ENCODE peak calls at places on chromosomes 4 and X, in six cellular contexts. J is K562, X is H1, H is SK-N-SH, L is GM12878, N is HepG2. Z is an unnamed sample.

GRCh38 chrX:124346064-124346876 is at the start of gene SH2D1A:
- DNase-seq in J (peak; percentile 56), H (no peak), L (no peak), N (no peak), X (no peak), Z (peak; percentile 3)

GRCh38 chrX:40651620-40652223 is 4.4 kb upstream of the CXorf38 start:
- DNase-seq in X (peak; percentile 53), L (no peak), H (peak; percentile 48), N (peak; percentile 52), J (peak; percentile 75), Z (peak; percentile 64)

GRCh38 chr4:14568356-14568755 is 433.9 kb upstream of the CPEB2 start:
- DNase-seq in L (no peak), X (no peak), N (no peak), J (no peak), H (no peak), Z (no peak)

GRCh38 chrX:1657367-1658082 is 42.7 kb downstream of the ASMT start:
- DNase-seq in N (no peak), H (no peak), L (peak; percentile 62), X (no peak), J (no peak), Z (peak; percentile 64)

GRCh38 chrX:115625577-115626301 is 64.8 kb downstream of the PLS3 start:
- DNase-seq in N (no peak), L (no peak), H (no peak), J (no peak), X (no peak), Z (no peak)

GRCh38 chrX:43559643-43560042 is 96.5 kb upstream of the MAOA start:
- DNase-seq in N (peak; percentile 39), H (peak; percentile 39), L (no peak), J (peak; percentile 20), X (peak; percentile 53), Z (no peak)

GRCh38 chr4:81621490-81621889 is 149.8 kb upstream of the RASGEF1B start:
- DNase-seq in N (no peak), L (no peak), J (no peak), X (no peak), H (no peak), Z (no peak)

GRCh38 chr4:38860788-38861424 is 4.3 kb upstream of the TLR6 start:
- DNase-seq in N (peak; percentile 66), X (peak; percentile 72), H (peak; percentile 47), L (peak; percentile 41), J (peak; percentile 86), Z (peak; percentile 65)

GRCh38 chrX:153305941-153306464 is 15.6 kb downstream of the PNMA6F start:
- DNase-seq in L (no peak), N (no peak), H (no peak), J (no peak), X (no peak), Z (no peak)

GRCh38 chrX:53317365-53318069 is 36.1 kb upstream of the IQSEC2 start:
- DNase-seq in H (peak; percentile 87), J (peak; percentile 74), L (no peak), N (peak; percentile 13), X (peak; percentile 82), Z (no peak)

GRCh38 chr4:182192511-182193181 is 50.6 kb upstream of the TENM3 start:
- DNase-seq in H (no peak), J (no peak), L (no peak), X (no peak), N (no peak), Z (no peak)

GRCh38 chrX:21657318-21658151 is 595 bp downstream of the KLHL34 start:
- DNase-seq in J (no peak), X (no peak), N (no peak), H (no peak), L (no peak), Z (no peak)

GRCh38 chrX:23732704-23733103 is 10.4 kb downstream of the ACOT9 start:
- DNase-seq in H (no peak), N (no peak), X (no peak), J (no peak), L (peak; percentile 65), Z (no peak)

GRCh38 chr4:98338761-98339438 is 77.7 kb downstream of the RAP1GDS1 start:
- DNase-seq in X (no peak), L (no peak), J (no peak), N (no peak), H (no peak), Z (no peak)

GRCh38 chr4:43274376-43274775 is 381.9 kb downstream of the GRXCR1 start:
- DNase-seq in X (no peak), N (no peak), H (no peak), L (no peak), J (no peak), Z (no peak)

GRCh38 chr4:173420324-173420752 is 21.4 kb upstream of the SCRG1 start:
- DNase-seq in X (no peak), J (peak; percentile 21), N (peak; percentile 8), H (peak; percentile 34), L (no peak), Z (no peak)

GRCh38 chr4:159016527-159017137 is 86.2 kb upstream of the RAPGEF2 start:
- DNase-seq in N (peak; percentile 53), L (peak; percentile 56), X (peak; percentile 66), J (peak; percentile 70), H (peak; percentile 15), Z (no peak)

GRCh38 chr4:124862261-124862660 is 149.7 kb upstream of the ANKRD50 start:
- DNase-seq in X (no peak), L (no peak), J (no peak), H (no peak), N (no peak), Z (no peak)

GRCh38 chr4:81290818-81291217 is 75.8 kb upstream of the PRKG2 start:
- DNase-seq in N (no peak), L (no peak), J (no peak), X (no peak), H (no peak), Z (no peak)

GRCh38 chr4:133776961-133777360 is 424.6 kb downstream of the PABPC4L start:
- DNase-seq in X (no peak), H (no peak), L (no peak), J (no peak), N (no peak), Z (no peak)

GRCh38 chrX:41406211-41406610 is 40.9 kb upstream of the NYX start:
- DNase-seq in N (no peak), H (no peak), X (no peak), J (no peak), L (no peak), Z (no peak)

DNA sequence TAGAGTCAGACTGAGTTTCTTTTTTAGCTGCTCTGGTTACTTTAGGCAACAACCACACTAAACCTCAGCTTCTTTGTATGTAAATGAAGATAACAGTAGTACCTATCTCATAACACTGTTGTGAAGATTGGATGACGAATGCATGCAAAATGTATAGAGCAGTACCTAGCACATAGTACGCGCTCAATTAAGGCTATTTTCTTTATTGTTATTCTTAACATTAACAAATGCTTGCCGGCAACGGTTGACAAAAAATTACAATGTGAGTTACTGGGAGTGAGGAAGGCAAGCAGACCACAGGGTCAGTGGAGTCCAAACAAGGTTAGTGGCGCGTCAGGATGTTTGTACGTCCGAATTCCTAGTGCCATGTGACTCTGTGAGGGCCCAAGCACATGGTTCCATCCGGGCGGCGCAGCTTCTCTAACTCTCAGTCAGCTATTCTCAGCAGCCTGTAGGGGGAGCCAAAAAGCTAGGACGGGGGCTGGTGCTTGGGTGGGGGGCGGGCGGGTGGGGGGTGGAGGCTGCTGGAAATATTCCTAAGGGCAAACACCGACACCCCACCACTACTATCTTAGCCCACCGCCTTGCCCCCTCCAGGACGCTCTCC is 795 bp upstream of the NALF2 start:
- DNase-seq in J (no peak), L (no peak), N (peak; percentile 79), H (peak; percentile 71), X (no peak), Z (no peak)
- TF ChIP-seq CTCF in J (no peak), L (no peak), N (peak; percentile 53), H (peak; percentile 35), X (no peak), Z (no peak)

DNA sequence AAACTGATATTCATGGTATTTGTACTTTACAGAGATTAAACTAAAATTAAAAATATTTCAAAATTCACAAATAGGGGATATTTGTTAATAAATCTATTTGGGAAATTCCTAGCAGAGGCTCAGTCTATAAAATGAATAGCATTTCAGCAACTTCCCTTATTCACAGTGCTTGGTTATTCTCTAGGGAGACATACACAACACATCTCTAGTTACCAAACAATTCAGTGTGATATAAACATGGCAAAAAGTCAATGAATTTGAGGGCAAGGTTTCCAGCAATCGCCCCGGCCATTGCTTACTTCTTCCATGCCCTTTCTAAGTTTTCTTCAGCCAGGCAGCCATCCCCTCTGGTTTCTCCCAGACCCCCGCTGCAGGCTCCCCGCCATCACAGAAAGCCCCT is 4.3 kb downstream of the TLR7 start:
- DNase-seq in J (no peak), H (no peak), L (no peak), N (no peak), X (no peak), Z (no peak)
- TF ChIP-seq GABPA in J (no peak), H (no peak), L (no peak), N (no peak), X (no peak), Z (no peak)

GRCh38 chr4:17664755-17665154 is 50.3 kb downstream of the MED28 start:
- DNase-seq in L (peak; percentile 66), N (no peak), J (peak; percentile 16), H (no peak), X (no peak), Z (peak; percentile 70)

GRCh38 chr4:17667253-17667652 is 52.8 kb downstream of the MED28 start:
- DNase-seq in L (no peak), X (no peak), H (no peak), J (no peak), N (no peak), Z (no peak)

GRCh38 chr4:17667653-17668201 is 53.3 kb downstream of the MED28 start:
- DNase-seq in J (peak; percentile 12), H (no peak), X (no peak), L (no peak), N (no peak), Z (no peak)

GRCh38 chr4:17665346-17665745 is 50.9 kb downstream of the MED28 start:
- DNase-seq in X (no peak), N (no peak), H (no peak), J (no peak), L (no peak), Z (no peak)

GRCh38 chr4:17665852-17666251 is 51.4 kb downstream of the MED28 start:
- DNase-seq in N (no peak), J (no peak), H (no peak), L (no peak), X (no peak), Z (no peak)
- TF ChIP-seq CTCF in N (no peak), J (no peak), H (no peak), L (no peak), X (no peak), Z (no peak)

GRCh38 chr4:155383541-155383940 is 6.8 kb upstream of the MAP9 start:
- DNase-seq in H (no peak), N (no peak), J (no peak), L (no peak), X (no peak), Z (no peak)

GRCh38 chr4:155392486-155393184 is 15.9 kb upstream of the MAP9 start:
- DNase-seq in N (peak; percentile 7), L (no peak), X (no peak), H (no peak), J (no peak), Z (no peak)

GRCh38 chr4:155391932-155392331 is 15.2 kb upstream of the MAP9 start:
- DNase-seq in N (no peak), J (no peak), L (no peak), H (no peak), X (no peak), Z (no peak)

DNA sequence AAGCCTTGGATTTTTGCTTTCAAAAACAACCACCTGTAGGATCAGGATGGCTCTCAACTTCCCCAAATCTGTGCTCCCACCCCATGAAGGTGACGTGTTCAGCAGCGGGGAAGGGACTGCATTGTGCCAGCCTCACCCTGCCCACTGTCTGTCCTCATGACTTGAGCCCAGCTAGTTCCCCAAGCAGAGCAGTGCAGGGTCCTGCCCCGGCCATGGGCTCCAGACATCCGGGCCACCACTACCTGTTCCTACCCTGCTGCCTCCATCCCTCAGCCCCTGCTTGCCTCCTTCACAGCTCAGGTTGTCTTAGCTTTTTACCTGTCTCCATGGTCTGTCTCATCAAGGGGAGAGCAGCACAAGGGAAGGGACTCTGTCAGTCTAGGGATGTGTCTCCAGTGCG is 11.4 kb upstream of the MAP9 start:
- DNase-seq in N (no peak), X (no peak), L (no peak), H (no peak), J (no peak), Z (no peak)
- TF ChIP-seq GABPA in N (no peak), X (no peak), L (no peak), H (no peak), J (no peak), Z (no peak)

Z was measured in HL-60.